ENCODE peak calls at places on chromosomes 4 and X, in six cellular contexts. J is K562, L is SK-N-SH, R is HCT116, X is GM12878, W is HepG2. S is an unnamed sample.

GRCh38 chrX:68822641-68823410 is 6.0 kb upstream of the EFNB1 start:
- DNase-seq in J (peak; percentile 46), L (peak; percentile 66), R (peak; percentile 23), X (no peak), W (peak; percentile 28), S (no peak)

GRCh38 chr4:139822391-139822790 is 156.8 kb downstream of the MGST2 start:
- DNase-seq in J (no peak), L (no peak), R (no peak), X (no peak), W (no peak), S (no peak)

GRCh38 chr4:148166132-148166531 is 276.1 kb downstream of the NR3C2 start:
- DNase-seq in J (no peak), L (no peak), R (no peak), X (no peak), W (no peak), S (no peak)

GRCh38 chrX:43589735-43590515 is 66.2 kb upstream of the MAOA start:
- DNase-seq in J (no peak), L (no peak), R (no peak), X (no peak), W (peak; percentile 64), S (no peak)

GRCh38 chrX:132071260-132071659 is 48.2 kb downstream of the STK26 start:
- DNase-seq in J (no peak), L (peak; percentile 10), R (no peak), X (no peak), W (peak; percentile 1), S (peak; percentile 12)

GRCh38 chr4:26252349-26252748 is 68.5 kb upstream of the RBPJ start:
- DNase-seq in J (no peak), L (no peak), R (peak; percentile 41), X (peak; percentile 27), W (peak; percentile 78), S (no peak)

GRCh38 chr4:95544433-95545103 is 4.2 kb downstream of the UNC5C start:
- DNase-seq in J (no peak), L (no peak), R (no peak), X (no peak), W (no peak), S (no peak)

GRCh38 chr4:159368320-159368719 is 265.4 kb downstream of the RAPGEF2 start:
- DNase-seq in J (no peak), L (no peak), R (no peak), X (no peak), W (no peak), S (no peak)

GRCh38 chr4:127781303-127782024 is 658 bp upstream of the HSPA4L start:
- DNase-seq in J (no peak), L (peak; percentile 82), R (no peak), X (no peak), W (no peak), S (peak; percentile 28)

GRCh38 chrX:56794831-56795230 is 65.8 kb downstream of the NBDY start:
- DNase-seq in J (no peak), L (peak; percentile 2), R (no peak), X (no peak), W (no peak), S (no peak)

GRCh38 chrX:131060147-131060546 is 2.0 kb downstream of the ARHGAP36 start:
- DNase-seq in J (no peak), L (no peak), R (no peak), X (no peak), W (no peak), S (no peak)

GRCh38 chr4:147823135-147823534 is 91.2 kb downstream of the ARHGAP10 start:
- DNase-seq in J (no peak), L (no peak), R (no peak), X (no peak), W (no peak), S (no peak)

GRCh38 chr4:85084371-85085170 is 118.1 kb upstream of the WDFY3 start:
- DNase-seq in J (peak; percentile 69), L (peak; percentile 20), R (peak; percentile 75), X (no peak), W (peak; percentile 60), S (no peak)

GRCh38 chr4:88786011-88786410 is 88.4 kb upstream of the NAP1L5 start:
- DNase-seq in J (no peak), L (no peak), R (no peak), X (no peak), W (no peak), S (no peak)

GRCh38 chrX:154714925-154715324 is 36.0 kb downstream of the GAB3 start:
- DNase-seq in J (peak; percentile 71), L (peak; percentile 63), R (peak; percentile 23), X (no peak), W (peak; percentile 12), S (peak; percentile 7)

GRCh38 chr4:15031993-15032660 is 29.8 kb downstream of the CPEB2 start:
- DNase-seq in J (no peak), L (no peak), R (no peak), X (no peak), W (no peak), S (no peak)

GRCh38 chr4:56102581-56102980 is 153.8 kb downstream of the CEP135 start:
- DNase-seq in J (no peak), L (no peak), R (no peak), X (no peak), W (no peak), S (no peak)

GRCh38 chrX:28549839-28550238 is 37.4 kb upstream of the IL1RAPL1 start:
- DNase-seq in J (no peak), L (no peak), R (no peak), X (no peak), W (no peak), S (no peak)

GRCh38 chr4:189046642-189047041 is 894.0 kb upstream of the FRG1 start:
- DNase-seq in J (no peak), L (no peak), R (no peak), X (no peak), W (no peak), S (no peak)

GRCh38 chr4:181958435-181958834 is 284.8 kb upstream of the TENM3 start:
- DNase-seq in J (no peak), L (no peak), R (no peak), X (no peak), W (no peak), S (peak; percentile 60)

GRCh38 chr4:169811476-169811875 is 53.7 kb upstream of the HPF1 start:
- DNase-seq in J (no peak), L (no peak), R (no peak), X (no peak), W (no peak), S (no peak)

DNA sequence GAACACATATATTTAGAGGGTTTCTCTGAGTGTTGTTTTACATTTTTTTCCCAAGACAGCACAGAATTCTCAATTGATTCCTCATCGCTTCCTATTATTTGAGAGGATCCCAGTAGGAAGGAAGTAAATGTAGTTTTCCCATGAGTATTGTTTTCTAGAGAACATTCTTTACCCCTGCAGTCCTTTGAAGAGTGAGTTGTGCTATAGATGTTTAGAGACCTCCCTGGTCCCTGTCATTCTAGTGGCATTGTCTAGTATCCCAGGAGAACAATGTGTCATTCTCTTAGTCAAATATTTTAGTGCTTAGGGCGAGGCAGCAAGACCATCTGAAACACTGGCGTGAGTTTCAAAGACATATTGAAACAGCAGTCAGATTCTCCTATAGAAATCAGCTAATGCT is 32.5 kb downstream of the SORBS2 start:
- DNase-seq in J (no peak), L (no peak), R (no peak), X (no peak), W (peak; percentile 82), S (no peak)
- TF ChIP-seq JUND in J (no peak), L (no peak), R (no peak), X (no peak), W (no peak), S (no peak)

DNA sequence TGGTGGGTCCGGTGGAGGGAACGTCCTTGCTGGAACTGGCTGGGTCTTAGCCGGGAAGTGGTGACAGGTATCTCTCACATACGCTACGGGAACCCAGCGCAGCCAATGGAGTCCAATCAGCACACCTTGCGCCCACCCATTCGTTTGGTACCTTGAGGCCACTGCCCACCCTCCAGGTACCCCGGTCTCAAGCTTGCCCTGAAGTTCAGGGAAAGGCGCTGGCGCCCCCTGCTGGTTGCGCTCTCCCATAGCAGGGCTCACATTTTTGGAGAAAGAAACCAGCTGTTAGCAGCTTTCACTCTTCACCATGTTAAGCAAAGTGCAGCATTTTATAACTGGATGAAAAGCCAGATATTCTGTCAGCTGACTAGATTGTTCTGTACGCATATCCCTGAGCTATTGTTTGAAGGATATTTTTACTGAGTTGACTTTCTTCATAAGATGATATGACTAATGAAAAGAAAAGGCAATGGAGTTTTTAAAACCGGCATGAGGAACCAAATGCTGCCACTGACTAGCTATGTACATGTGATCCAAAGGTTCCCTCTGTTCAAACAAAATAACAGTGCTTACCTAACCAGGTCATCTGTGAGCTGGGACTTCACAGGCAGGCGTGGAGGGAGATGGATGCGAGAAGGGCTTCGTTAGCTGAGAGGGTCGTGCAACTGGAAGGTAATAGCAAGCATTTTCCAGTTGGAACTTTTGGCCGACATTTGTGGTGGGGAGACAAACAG is 43.7 kb downstream of the OTOP1 start:
- DNase-seq in J (peak; percentile 48), L (peak; percentile 21), R (peak; percentile 7), X (no peak), W (peak; percentile 57), S (no peak)
- TF ChIP-seq JUND in J (no peak), L (no peak), R (no peak), X (no peak), W (no peak), S (no peak)

GRCh38 chrX:40478457-40479065 is 102.2 kb upstream of the ATP6AP2 start:
- DNase-seq in J (no peak), L (no peak), R (no peak), X (no peak), W (no peak), S (no peak)

GRCh38 chrX:40479777-40480318 is 100.9 kb upstream of the ATP6AP2 start:
- DNase-seq in J (peak; percentile 76), L (no peak), R (no peak), X (no peak), W (no peak), S (no peak)

GRCh38 chrX:40473460-40474204 is 107.1 kb upstream of the ATP6AP2 start:
- DNase-seq in J (no peak), L (no peak), R (no peak), X (no peak), W (no peak), S (no peak)

GRCh38 chrX:40474205-40474626 is 106.6 kb upstream of the ATP6AP2 start:
- DNase-seq in J (no peak), L (peak; percentile 66), R (no peak), X (no peak), W (peak; percentile 20), S (peak; percentile 85)

GRCh38 chrX:40476958-40477357 is 103.8 kb upstream of the ATP6AP2 start:
- DNase-seq in J (no peak), L (no peak), R (no peak), X (no peak), W (no peak), S (no peak)
- TF ChIP-seq JUND in J (no peak), L (no peak), R (no peak), X (no peak), W (no peak), S (no peak)

DNA sequence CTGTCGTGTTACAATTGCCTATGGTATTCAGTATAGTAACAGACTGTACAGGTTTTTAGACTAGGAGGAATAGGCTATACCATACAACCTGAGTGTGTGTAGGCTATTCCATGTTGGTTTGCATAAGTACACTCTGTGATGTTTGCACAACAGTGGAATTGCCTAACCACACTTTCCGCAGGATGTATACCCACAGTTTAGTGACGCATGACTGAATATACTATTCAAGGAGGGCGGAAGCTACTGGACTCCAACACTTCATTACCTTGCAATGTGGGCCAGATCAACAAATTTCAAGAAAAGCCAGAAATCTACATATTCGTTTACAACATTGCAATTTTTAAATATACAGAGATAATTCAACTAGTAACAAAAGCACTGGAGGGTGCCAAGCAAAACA is 317.2 kb downstream of the PDGFC start:
- DNase-seq in J (no peak), L (no peak), R (no peak), X (no peak), W (peak; percentile 66), S (no peak)
- TF ChIP-seq JUND in J (no peak), L (no peak), R (no peak), X (no peak), W (no peak), S (no peak)

GRCh38 chrX:148069759-148070503 is 88.8 kb downstream of the FMR1NB start:
- DNase-seq in J (no peak), L (no peak), R (no peak), X (peak; percentile 25), W (no peak), S (no peak)
- TF ChIP-seq JUND in J (no peak), L (no peak), R (no peak), X (no peak), W (no peak), S (no peak)

S was measured in T47D.